ENCODE peak calls at places on chromosomes 11 and 22, in four cellular contexts. G, P, V and B are unnamed samples.

GRCh38 chr22:30947163-30947820 is 21.3 kb downstream of the MORC2 start:
- DNase-seq in V (no peak), G (no peak), P (no peak), B (no peak)

GRCh38 chr11:82720267-82720666 is 13.4 kb downstream of the FAM181B start:
- DNase-seq in P (no peak), V (no peak), G (no peak), B (no peak)

GRCh38 chr11:6742260-6742659 is 29.5 kb downstream of the OR2AG2 start:
- DNase-seq in V (no peak), P (no peak), G (no peak), B (no peak)

GRCh38 chr11:130070109-130070828 is 575 bp downstream of the APLP2 start:
- DNase-seq in G (peak), V (peak), P (no peak), B (peak)

GRCh38 chr11:3381794-3382193 is 2.8 kb upstream of the ZNF195 start:
- DNase-seq in P (no peak), G (no peak), V (no peak), B (no peak)

GRCh38 chr22:41619979-41620645 is 731 bp downstream of the DESI1 start:
- DNase-seq in V (peak), P (peak), G (peak), B (peak)

GRCh38 chr22:40416636-40417035 is 46.2 kb downstream of the SGSM3 start:
- DNase-seq in P (no peak), V (no peak), G (no peak), B (no peak)

GRCh38 chr22:30386960-30387848 is at the start of gene RNF215:
- DNase-seq in G (peak), P (peak), V (peak), B (peak)

GRCh38 chr22:47166446-47167016 is 404.1 kb downstream of the TBC1D22A start:
- DNase-seq in P (no peak), V (no peak), G (no peak), B (no peak)

GRCh38 chr11:8926236-8926635 is 6.5 kb downstream of the C11orf16 start:
- DNase-seq in G (no peak), V (no peak), P (no peak), B (no peak)

GRCh38 chr11:69000391-69000790 is 12.7 kb downstream of the MRGPRF start:
- DNase-seq in V (no peak), G (no peak), P (no peak), B (no peak)

GRCh38 chr11:2533642-2534115 is 88.9 kb downstream of the KCNQ1 start:
- DNase-seq in G (peak), V (peak), P (no peak), B (peak)

GRCh38 chr11:27294654-27295053 is 68.4 kb downstream of the CCDC34 start:
- DNase-seq in V (no peak), P (no peak), G (no peak), B (no peak)

GRCh38 chr11:65439331-65440181 is 17.0 kb downstream of the NEAT1 start:
- DNase-seq in V (no peak), G (no peak), P (no peak), B (no peak)

GRCh38 chr11:77411717-77412441 is 62.0 kb downstream of the PAK1 start:
- DNase-seq in P (peak), V (peak), G (peak), B (peak)